ENCODE peak calls at places on chromosomes 3 and 15, in eight cellular contexts. A is astrocyte; M is upper lobe of left lung; D is CD4-positive, CD25-positive, alpha-beta regulatory T cell; Q is mesendoderm; K is stomach; O is A673; G is trophoblast cell. N is an unnamed sample.

GRCh38 chr3:31164398-31164797 is 269.9 kb upstream of the GADL1 start:
- DNase-seq in A (no peak), M (no peak), D (no peak), Q (no peak), K (no peak), O (no peak), G (no peak), N (no peak)

GRCh38 chr15:79828447-79828846 is 68.4 kb downstream of the MTHFS start:
- DNase-seq in A (no peak), M (no peak), D (no peak), Q (no peak), K (no peak), O (no peak), G (no peak), N (no peak)

GRCh38 chr3:61612211-61612995 is 51.0 kb downstream of the PTPRG start:
- DNase-seq in A (peak; percentile 26), M (no peak), D (no peak), Q (peak; percentile 86), K (no peak), O (no peak), G (peak; percentile 40), N (no peak)

GRCh38 chr3:1380926-1381646 is 288.3 kb downstream of the CNTN6 start:
- DNase-seq in A (no peak), M (no peak), D (no peak), Q (no peak), K (no peak), O (no peak), G (no peak), N (no peak)

GRCh38 chr3:31275583-31275982 is 257.1 kb upstream of the STT3B start:
- DNase-seq in A (no peak), M (no peak), D (no peak), Q (no peak), K (no peak), O (no peak), G (no peak), N (no peak)

GRCh38 chr3:176855901-176856486 is 341.3 kb downstream of the TBL1XR1 start:
- DNase-seq in A (no peak), M (no peak), D (no peak), Q (no peak), K (no peak), O (no peak), G (no peak), N (no peak)

GRCh38 chr3:105835606-105836005 is 33.2 kb downstream of the CBLB start:
- DNase-seq in A (no peak), M (no peak), D (no peak), Q (no peak), K (no peak), O (peak; percentile 25), G (no peak), N (no peak)

GRCh38 chr15:85010114-85010471 is 28.4 kb downstream of the PDE8A start:
- DNase-seq in A (no peak), M (no peak), D (no peak), Q (no peak), K (no peak), O (peak; percentile 15), G (no peak), N (no peak)

GRCh38 chr15:40982855-40983254 is 29.6 kb downstream of the CHAC1 start:
- DNase-seq in A (peak; percentile 86), M (peak; percentile 78), D (no peak), Q (no peak), K (no peak), O (no peak), G (no peak), N (no peak)

GRCh38 chr3:42090973-42091731 is at the start of gene TRAK1:
- DNase-seq in A (peak; percentile 88), M (no peak), D (no peak), Q (no peak), K (no peak), O (no peak), G (no peak), N (no peak)

GRCh38 chr15:35737521-35737920 is 191.6 kb upstream of the DPH6 start:
- DNase-seq in A (peak; percentile 72), M (no peak), D (no peak), Q (no peak), K (no peak), O (peak; percentile 88), G (no peak), N (no peak)

GRCh38 chr15:39247574-39247973 is 333.3 kb upstream of the THBS1 start:
- DNase-seq in A (peak; percentile 60), M (no peak), D (no peak), Q (no peak), K (no peak), O (no peak), G (no peak), N (no peak)

GRCh38 chr3:155387571-155387970 is 94.1 kb upstream of the STRIT1 start:
- DNase-seq in A (peak; percentile 53), M (no peak), D (no peak), Q (no peak), K (no peak), O (no peak), G (no peak), N (no peak)

GRCh38 chr3:188439080-188439479 is 285.1 kb downstream of the LPP start:
- DNase-seq in A (no peak), M (no peak), D (peak; percentile 6), Q (no peak), K (no peak), O (peak; percentile 86), G (no peak), N (peak; percentile 25)

GRCh38 chr15:78389356-78389755 is 48.7 kb upstream of the IREB2 start:
- DNase-seq in A (no peak), M (no peak), D (no peak), Q (no peak), K (peak; percentile 10), O (no peak), G (peak; percentile 46), N (no peak)

DNA sequence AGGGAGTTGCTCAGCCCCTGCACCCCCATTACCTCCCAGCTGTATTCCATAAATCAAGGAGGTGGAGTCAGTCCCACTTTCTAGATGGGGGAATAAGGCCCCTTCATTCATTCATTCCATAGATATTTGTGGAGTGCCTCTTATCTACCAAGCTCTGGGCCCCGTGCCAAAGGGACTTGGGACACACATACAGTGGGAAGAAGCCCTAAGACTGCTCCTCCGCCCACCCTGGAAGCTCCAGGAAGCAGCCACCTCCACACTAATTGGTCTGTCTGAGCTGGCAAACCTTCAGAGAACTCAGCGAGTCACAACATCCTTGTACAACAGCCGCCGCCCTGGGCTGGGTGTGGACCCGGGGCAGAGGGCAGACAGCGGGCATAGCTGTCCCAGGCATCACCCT is 6.4 kb downstream of the STRA6 start:
- DNase-seq in A (peak; percentile 99), M (no peak), D (no peak), Q (no peak), K (peak; percentile 65), O (peak; percentile 90), G (no peak), N (no peak)
- H3K27ac ChIP-seq in A (peak overlapping the region; percentile 53), M (no peak overlapping the region), D (no peak overlapping the region), Q (no peak overlapping the region), K (no peak overlapping the region), O (no peak overlapping the region), G (no peak overlapping the region), N (no peak overlapping the region)

GRCh38 chr15:89812126-89812846 is 2.4 kb downstream of the ANPEP start:
- DNase-seq in A (no peak), M (no peak), D (no peak), Q (no peak), K (peak; percentile 74), O (no peak), G (no peak), N (no peak)

GRCh38 chr15:89810837-89811236 is 3.8 kb downstream of the ANPEP start:
- DNase-seq in A (no peak), M (no peak), D (no peak), Q (no peak), K (no peak), O (no peak), G (peak; percentile 79), N (no peak)

GRCh38 chr15:89813381-89814111 is 1.1 kb downstream of the ANPEP start:
- DNase-seq in A (no peak), M (no peak), D (no peak), Q (no peak), K (no peak), O (no peak), G (no peak), N (no peak)

GRCh38 chr15:89814112-89814742 is 425 bp downstream of the ANPEP start:
- DNase-seq in A (no peak), M (peak; percentile 82), D (no peak), Q (no peak), K (peak; percentile 31), O (no peak), G (no peak), N (no peak)

DNA sequence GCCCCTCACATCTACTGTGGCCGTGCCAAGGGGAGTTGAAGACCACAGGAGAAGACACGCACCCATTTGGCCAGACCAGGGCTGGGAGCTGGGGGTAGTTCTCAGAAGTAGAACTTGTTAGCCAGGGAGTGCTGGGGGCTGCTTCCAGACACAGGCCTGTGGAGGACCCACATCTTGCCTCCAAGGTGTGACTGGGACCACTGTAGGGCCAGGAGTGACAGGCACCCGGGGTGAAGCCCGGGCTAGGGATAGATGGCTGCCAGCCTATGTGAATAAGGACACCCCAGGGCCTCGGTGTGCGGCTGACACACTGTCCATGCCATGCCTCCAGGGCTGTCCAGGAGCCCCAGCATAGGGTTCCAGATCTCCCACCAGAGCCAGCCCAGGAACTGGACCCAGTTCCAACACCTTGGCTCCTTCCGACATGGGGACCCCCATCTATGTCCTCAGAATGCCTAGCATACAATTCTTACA is 1.8 kb downstream of the ANPEP start:
- DNase-seq in A (no peak), M (no peak), D (no peak), Q (no peak), K (no peak), O (no peak), G (no peak), N (no peak)
- H3K4me3 ChIP-seq in A (peak overlapping the region; percentile 85), M (peak overlapping the region; percentile 49), D (no peak overlapping the region), Q (no peak overlapping the region), K (no peak overlapping the region), O (no peak overlapping the region), G (no peak overlapping the region), N (no peak overlapping the region)

DNA sequence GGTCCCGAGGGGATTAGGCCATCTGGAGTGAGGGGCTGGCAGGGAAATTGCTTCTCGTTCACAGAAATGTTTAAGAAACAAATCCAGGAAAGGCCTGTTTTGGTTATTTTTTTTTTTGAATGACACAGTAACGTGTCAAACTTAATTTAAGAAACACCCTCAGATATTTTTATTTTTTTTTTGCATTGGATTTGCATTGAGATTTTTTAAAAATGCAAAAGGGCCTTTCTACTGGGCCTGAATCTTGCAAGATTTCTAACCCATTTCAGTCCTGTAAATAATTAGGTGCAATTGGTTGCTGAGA is 25.0 kb upstream of the KLF13 start:
- DNase-seq in A (no peak), M (no peak), D (no peak), Q (no peak), K (no peak), O (no peak), G (no peak), N (no peak)
- H3K4me1 ChIP-seq in A (peaks cover 4% of the 10 kb centered on the region), M (peaks cover 46% of the 10 kb centered on the region), D (peaks cover 12% of the 10 kb centered on the region), Q (peaks cover 9% of the 10 kb centered on the region), K (peaks cover 48% of the 10 kb centered on the region), O (peaks cover 13% of the 10 kb centered on the region), G (no peaks in the 10 kb centered on the region), N (peaks cover 17% of the 10 kb centered on the region)

DNA sequence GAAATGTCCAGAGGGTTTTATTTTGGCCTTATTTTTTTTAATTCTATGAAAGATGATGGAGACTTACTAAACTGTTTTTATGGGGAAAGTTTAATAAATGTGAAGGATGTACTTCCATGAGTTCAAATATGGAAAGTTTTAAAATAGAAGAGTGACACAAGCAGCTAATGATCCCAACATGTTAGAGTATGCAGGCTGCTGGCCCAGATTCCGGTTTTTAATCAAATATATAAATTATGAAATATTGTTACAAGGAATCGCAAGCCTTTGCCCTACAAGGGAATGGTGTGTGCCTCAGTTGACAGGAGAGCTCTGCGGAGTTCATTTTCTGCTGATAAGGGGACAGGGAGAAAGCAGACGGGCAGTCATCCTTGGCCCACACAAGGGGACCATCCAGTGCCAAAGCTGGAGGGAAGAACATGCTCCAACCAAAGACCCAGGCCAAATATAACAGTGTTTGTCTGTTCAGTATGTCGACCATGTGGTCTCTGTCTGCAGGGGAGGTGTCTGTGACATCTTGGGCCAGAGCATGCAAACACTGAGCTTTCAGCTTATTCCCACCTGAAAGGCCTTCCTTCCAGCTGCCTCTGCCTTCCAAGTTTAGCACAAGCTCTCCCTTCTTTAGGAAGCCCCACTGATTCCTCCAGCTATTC is 69.8 kb downstream of the SSUH2 start:
- DNase-seq in A (no peak), M (no peak), D (no peak), Q (no peak), K (no peak), O (no peak), G (no peak), N (no peak)
- H3K27ac ChIP-seq in A (no peak overlapping the region), M (peak overlapping the region; percentile 7), D (no peak overlapping the region), Q (no peak overlapping the region), K (peak overlapping the region; percentile 33), O (no peak overlapping the region), G (no peak overlapping the region), N (no peak overlapping the region)

N was measured in CD8-positive, alpha-beta T cell.